ENCODE peak calls at places on chromosomes 4 and X, in seven cellular contexts. H is HCT116; S is CD4-positive, alpha-beta memory T cell; D is PC-3; E is OCI-LY7; Z is transverse colon; F is esophagus squamous epithelium. P is an unnamed sample. For H3K4me1 and H3K36me3, the result is how much of the 10 kb centered on the place peaks cover.

GRCh38 chr4:176300565-176300964 is 19.2 kb upstream of the SPCS3 start:
- DNase-seq in E (no peak), D (no peak), F (no peak), S (no peak), Z (no peak), H (no peak), P (no peak)

GRCh38 chr4:1985287-1985686 is 23.5 kb downstream of the NELFA start:
- DNase-seq in S (no peak), D (no peak), F (no peak), H (no peak), E (no peak), Z (no peak), P (no peak)

GRCh38 chrX:132636080-132636479 is 147.2 kb upstream of the MBNL3 start:
- DNase-seq in S (no peak), H (no peak), E (no peak), F (no peak), D (peak), Z (no peak), P (no peak)

GRCh38 chr4:140096921-140097320 is 57.1 kb downstream of the MAML3 start:
- DNase-seq in H (no peak), F (no peak), E (peak), Z (no peak), D (no peak), S (no peak), P (no peak)

GRCh38 chr4:155342142-155342541 is 34.6 kb downstream of the MAP9 start:
- DNase-seq in D (peak), F (no peak), S (no peak), Z (no peak), E (no peak), H (no peak), P (no peak)

GRCh38 chr4:68708566-68708965 is 38.1 kb upstream of the UGT2B15 start:
- DNase-seq in F (no peak), H (no peak), E (no peak), S (no peak), D (peak), Z (no peak), P (no peak)

GRCh38 chr4:14726441-14727405 is 275.6 kb upstream of the CPEB2 start:
- DNase-seq in F (no peak), E (no peak), S (no peak), D (peak), H (no peak), Z (peak), P (no peak)

GRCh38 chrX:148588649-148589310 is 88.4 kb downstream of the AFF2 start:
- DNase-seq in F (no peak), H (no peak), S (no peak), D (no peak), Z (no peak), E (peak), P (no peak)

GRCh38 chrX:120857240-120857639 is 18.4 kb downstream of the CT47B1 start:
- DNase-seq in S (no peak), D (peak), E (peak), H (peak), F (no peak), Z (no peak), P (peak)

GRCh38 chrX:153598541-153599191 is at the start of gene CCNQ:
- DNase-seq in S (no peak), D (peak), H (no peak), Z (peak), E (peak), F (no peak), P (no peak)

GRCh38 chrX:41561045-41561444 is 113.9 kb downstream of the NYX start:
- DNase-seq in S (peak), D (peak), E (peak), Z (no peak), F (no peak), H (no peak), P (no peak)

GRCh38 chr4:153988446-153988845 is 199.6 kb upstream of the SFRP2 start:
- DNase-seq in D (no peak), F (no peak), E (no peak), H (no peak), Z (no peak), S (no peak), P (no peak)

GRCh38 chr4:48706741-48707140 is 73.3 kb downstream of the FRYL start:
- DNase-seq in Z (no peak), S (no peak), H (no peak), D (no peak), E (no peak), F (no peak), P (no peak)

GRCh38 chr4:4862665-4863482 is 3.4 kb downstream of the MSX1 start:
- DNase-seq in S (no peak), E (no peak), D (no peak), F (no peak), H (no peak), Z (no peak), P (no peak)

GRCh38 chrX:7088968-7089615 is 58.4 kb upstream of the STS start:
- DNase-seq in F (no peak), H (no peak), S (peak), E (peak), D (peak), Z (no peak), P (no peak)

GRCh38 chr4:139007640-139008039 is 7.9 kb upstream of the NOCT start:
- DNase-seq in D (no peak), F (no peak), H (no peak), E (no peak), S (no peak), Z (no peak), P (no peak)

GRCh38 chrX:70439016-70439415 is 5.6 kb upstream of the DLG3 start:
- DNase-seq in H (no peak), F (no peak), S (no peak), E (no peak), D (no peak), Z (no peak), P (no peak)

GRCh38 chrX:13699183-13699826 is 10.4 kb downstream of the RAB9A start:
- DNase-seq in E (no peak), S (no peak), D (no peak), H (no peak), F (no peak), Z (peak), P (no peak)

GRCh38 chr4:108512615-108513505 is 107.5 kb upstream of the RPL34 start:
- DNase-seq in Z (no peak), D (peak), S (peak), H (no peak), F (no peak), E (no peak), P (peak)

GRCh38 chr4:20809796-20810195 is 109.5 kb downstream of the PACRGL start:
- DNase-seq in S (no peak), F (no peak), E (no peak), Z (no peak), H (peak), D (peak), P (peak)

GRCh38 chr4:38002451-38003071 is 42.4 kb downstream of the PTTG2 start:
- DNase-seq in F (no peak), E (no peak), H (no peak), Z (no peak), S (no peak), D (peak), P (no peak)

GRCh38 chr4:7852568-7853185 is 87.0 kb downstream of the AFAP1 start:
- DNase-seq in S (no peak), H (no peak), F (no peak), E (no peak), D (no peak), Z (no peak), P (no peak)

GRCh38 chr4:147789596-147789995 is 57.7 kb downstream of the ARHGAP10 start:
- DNase-seq in S (no peak), D (no peak), E (no peak), F (no peak), Z (no peak), H (no peak), P (no peak)

GRCh38 chr4:76673361-76673760 is 224.6 kb downstream of the SOWAHB start:
- DNase-seq in S (no peak), D (no peak), H (no peak), F (no peak), E (no peak), Z (no peak), P (no peak)

GRCh38 chr4:118774321-118774720 is 61.6 kb downstream of the SEC24D start:
- DNase-seq in H (no peak), S (no peak), D (no peak), Z (no peak), E (no peak), F (no peak), P (no peak)

GRCh38 chr4:118773082-118773792 is 62.7 kb downstream of the SEC24D start:
- DNase-seq in Z (no peak), H (no peak), E (no peak), D (no peak), F (no peak), S (no peak), P (no peak)

GRCh38 chr4:118774989-118775388 is 60.9 kb downstream of the SEC24D start:
- DNase-seq in E (no peak), S (no peak), H (no peak), Z (no peak), F (no peak), D (peak), P (no peak)

GRCh38 chr4:118770741-118771187 is 65.2 kb downstream of the SEC24D start:
- DNase-seq in D (no peak), Z (no peak), F (no peak), E (no peak), S (no peak), H (no peak), P (no peak)

DNA sequence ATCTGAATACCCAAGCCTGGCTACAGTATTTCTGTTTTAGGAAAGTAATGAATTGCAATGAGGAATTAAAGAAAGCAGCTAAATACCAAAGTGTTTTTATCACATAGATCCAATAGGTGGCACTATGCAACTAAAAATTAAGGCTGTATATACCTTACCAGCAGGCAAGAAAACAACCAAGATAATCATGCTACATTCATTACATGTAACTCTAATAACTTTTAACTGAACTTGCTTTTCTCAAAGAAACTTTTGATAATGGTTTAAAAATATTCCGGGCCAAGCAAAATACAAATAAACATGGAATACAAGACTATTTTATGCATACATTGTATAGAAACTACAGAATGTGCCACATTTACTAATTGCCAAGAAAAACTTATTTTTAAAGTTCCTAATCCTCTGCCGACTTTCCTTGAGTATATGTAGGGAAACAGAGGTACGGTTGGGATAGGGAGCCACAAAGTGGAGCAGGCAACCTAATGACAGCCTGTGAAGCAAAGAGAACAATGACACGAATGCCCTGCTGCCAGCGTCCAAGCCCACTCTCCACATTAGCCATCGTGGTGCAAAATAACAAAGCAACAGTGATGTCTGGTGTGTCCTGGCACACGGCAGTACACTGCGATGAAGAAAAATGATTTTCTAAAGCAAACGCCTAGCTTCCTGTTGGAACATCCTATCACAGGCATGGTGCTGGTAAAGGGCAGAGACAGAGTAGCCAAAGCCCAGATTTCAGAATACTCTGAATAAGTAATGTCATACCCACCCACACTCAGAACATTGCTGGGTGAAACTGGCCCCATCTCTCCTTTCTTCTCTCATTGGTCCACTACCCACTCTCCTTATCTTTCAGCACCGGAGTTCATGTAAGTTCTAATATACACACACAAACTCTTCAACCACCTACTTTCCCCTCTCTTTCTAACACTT is 63.5 kb downstream of the SEC24D start:
- DNase-seq in S (peak), D (peak), F (no peak), Z (no peak), H (peak), E (peak), P (peak)
- H3K4me1 ChIP-seq in S (under half), D (under half), F (under half), Z (under half), H (under half), E (under half), P (under half)

GRCh38 chr4:40350627-40351227 is 15.6 kb downstream of the CHRNA9 start:
- DNase-seq in F (no peak), S (no peak), Z (no peak), E (peak), H (no peak), D (no peak), P (no peak)

GRCh38 chr4:40354158-40354557 is 19.0 kb downstream of the CHRNA9 start:
- DNase-seq in Z (no peak), E (no peak), D (no peak), F (no peak), H (no peak), S (no peak), P (no peak)

GRCh38 chr4:40348000-40348399 is 12.9 kb downstream of the CHRNA9 start:
- DNase-seq in F (no peak), E (no peak), Z (no peak), S (no peak), H (no peak), D (no peak), P (no peak)

GRCh38 chr4:40347472-40347871 is 12.3 kb downstream of the CHRNA9 start:
- DNase-seq in Z (no peak), F (no peak), S (no peak), D (no peak), H (no peak), E (no peak), P (no peak)

DNA sequence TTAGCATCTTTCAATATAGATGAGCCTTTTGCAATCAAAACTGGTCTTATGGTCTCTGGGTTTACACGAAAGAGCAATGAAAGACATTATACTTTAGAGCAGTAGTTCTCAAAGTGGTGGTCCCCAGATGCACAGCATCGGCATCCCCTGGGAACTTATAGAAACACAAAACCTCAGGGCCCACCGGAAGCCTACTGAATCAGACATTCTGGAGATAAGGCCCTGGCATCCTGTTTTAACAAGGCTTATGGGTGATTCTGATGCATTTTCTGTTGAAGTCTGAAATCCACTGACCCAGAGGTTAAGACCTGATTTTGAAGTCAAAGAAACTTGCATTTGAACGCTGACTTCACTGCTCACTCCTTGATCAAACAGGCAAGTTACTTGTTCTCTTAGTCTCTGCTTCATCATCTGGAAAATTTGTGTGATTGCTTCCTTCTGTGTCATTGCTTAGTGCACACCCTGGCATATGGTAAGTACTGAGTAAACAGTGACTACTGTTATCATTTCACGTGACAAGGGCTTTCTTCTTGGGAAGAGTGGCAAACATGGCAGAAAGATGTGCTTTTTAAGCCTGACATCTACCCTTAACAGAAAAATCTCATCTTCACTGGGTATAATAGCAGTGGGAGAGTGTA is 14.5 kb downstream of the CHRNA9 start:
- DNase-seq in E (peak), S (no peak), F (no peak), Z (no peak), H (no peak), D (peak), P (no peak)
- H3K36me3 ChIP-seq in E (under half), S (under half), F (under half), Z (under half), H (under half), D (under half), P (under half)

GRCh38 chrX:23513121-23513520 is 154.2 kb upstream of the PRDX4 start:
- DNase-seq in Z (no peak), H (no peak), D (no peak), F (no peak), S (no peak), E (no peak), P (peak)
- H3K4me1 ChIP-seq in Z (under half), H (under half), D (under half), F (under half), S (under half), E (under half), P (under half)

GRCh38 chr4:162865102-162865501 is 301.6 kb downstream of the NAF1 start:
- DNase-seq in D (no peak), H (no peak), F (no peak), S (no peak), Z (no peak), E (peak), P (no peak)

GRCh38 chr4:162872001-162872400 is 294.7 kb downstream of the NAF1 start:
- DNase-seq in D (no peak), S (no peak), H (no peak), F (no peak), Z (no peak), E (no peak), P (no peak)

GRCh38 chr4:162869157-162869556 is 297.5 kb downstream of the NAF1 start:
- DNase-seq in H (no peak), D (no peak), S (no peak), F (no peak), E (no peak), Z (no peak), P (no peak)

GRCh38 chr4:162866565-162866964 is 300.1 kb downstream of the NAF1 start:
- DNase-seq in F (no peak), Z (no peak), H (no peak), E (no peak), D (no peak), S (no peak), P (no peak)
- H3K36me3 ChIP-seq in F (under half), Z (under half), H (under half), E (under half), D (under half), S (under half), P (under half)

P was measured in NT2/D1.